ENCODE peak calls at places on chromosome 19, in four cellular contexts. Z is GM12891, P is K562, H is GM12878. T is an unnamed sample.
A peak's percentile ranks its signal among the peaks of the same experiment; 100 is the strongest.

GRCh38 chr19:3275583-3276340 is 51.3 kb downstream of the CELF5 start:
- DNase-seq in H (peak; percentile 23), P (peak; percentile 100), Z (peak; percentile 94), T (peak; percentile 47)

GRCh38 chr19:55353803-55354697 is 469 bp downstream of the COX6B2 start:
- DNase-seq in P (peak; percentile 97), H (no peak), Z (peak; percentile 95), T (no peak)

GRCh38 chr19:11578342-11579142 is 1.1 kb upstream of the ACP5 start:
- DNase-seq in Z (peak; percentile 53), P (peak; percentile 68), H (no peak), T (peak; percentile 45)

GRCh38 chr19:16737909-16738308 is 18.3 kb downstream of the NWD1 start:
- DNase-seq in P (no peak), H (no peak), Z (no peak), T (no peak)

GRCh38 chr19:46493236-46494114 is 2.2 kb downstream of the PNMA8B start:
- DNase-seq in P (no peak), Z (no peak), H (no peak), T (no peak)

GRCh38 chr19:7978196-7978825 is 27.1 kb downstream of the ELAVL1 start:
- DNase-seq in Z (no peak), H (no peak), P (no peak), T (no peak)

GRCh38 chr19:11142528-11143171 is 12.9 kb downstream of the SPC24 start:
- DNase-seq in H (no peak), Z (no peak), P (peak; percentile 81), T (no peak)

GRCh38 chr19:50154529-50154928 is 8.6 kb downstream of the IZUMO2 start:
- DNase-seq in Z (no peak), P (no peak), H (no peak), T (no peak)

GRCh38 chr19:57779220-57779845 is 9.9 kb downstream of the ZNF586 start:
- DNase-seq in H (no peak), P (no peak), Z (no peak), T (no peak)

GRCh38 chr19:19259741-19260140 is 13.4 kb downstream of the TM6SF2 start:
- DNase-seq in Z (peak; percentile 48), P (peak; percentile 84), H (no peak), T (peak; percentile 21)

GRCh38 chr19:1469936-1470863 is 8.8 kb downstream of the C19orf25 start:
- DNase-seq in P (peak; percentile 75), Z (peak; percentile 80), H (no peak), T (no peak)

GRCh38 chr19:7872306-7873204 is 1.6 kb downstream of the PRR36 start:
- DNase-seq in H (no peak), Z (no peak), P (no peak), T (no peak)

GRCh38 chr19:27972291-27973040 is 1240.5 kb downstream of the UQCRFS1 start:
- DNase-seq in H (no peak), P (no peak), Z (no peak), T (no peak)

GRCh38 chr19:18226956-18227780 is 930 bp upstream of the PDE4C start:
- DNase-seq in H (no peak), P (no peak), Z (no peak), T (no peak)

GRCh38 chr19:7227735-7228134 is 66.5 kb downstream of the INSR start:
- DNase-seq in P (no peak), H (no peak), Z (no peak), T (no peak)

GRCh38 chr19:45710731-45711130 is 18.3 kb downstream of the QPCTL start:
- DNase-seq in H (no peak), P (no peak), Z (no peak), T (no peak)

GRCh38 chr19:56603829-56604228 is 8.7 kb downstream of the ZNF71 start:
- DNase-seq in H (no peak), P (no peak), Z (no peak), T (no peak)

GRCh38 chr19:57682226-57682766 is 519 bp downstream of the ZNF551 start:
- DNase-seq in H (no peak), P (no peak), Z (no peak), T (no peak)

GRCh38 chr19:37077615-37077928 is 661 bp upstream of the ZNF420 start:
- DNase-seq in Z (no peak), H (no peak), P (no peak), T (no peak)

GRCh38 chr19:18385675-18386542 is at the start of gene GDF15:
- DNase-seq in H (no peak), P (peak; percentile 97), Z (no peak), T (no peak)

GRCh38 chr19:55436847-55437246 is 6.3 kb downstream of the SHISA7 start:
- DNase-seq in H (no peak), Z (no peak), P (no peak), T (no peak)

GRCh38 chr19:47022140-47022536 is 2.5 kb downstream of the NPAS1 start:
- DNase-seq in H (no peak), P (no peak), Z (no peak), T (no peak)

GRCh38 chr19:53959176-53959757 is 3.5 kb upstream of the CACNG8 start:
- DNase-seq in P (no peak), H (no peak), Z (no peak), T (no peak)

GRCh38 chr19:53960886-53961285 is 1.9 kb upstream of the CACNG8 start:
- DNase-seq in H (no peak), Z (no peak), P (no peak), T (no peak)

GRCh38 chr19:53960187-53960586 is 2.5 kb upstream of the CACNG8 start:
- DNase-seq in P (no peak), H (no peak), Z (no peak), T (no peak)

GRCh38 chr19:53962887-53963435 is at the start of gene CACNG8:
- DNase-seq in H (no peak), Z (no peak), P (peak; percentile 36), T (no peak)

DNA sequence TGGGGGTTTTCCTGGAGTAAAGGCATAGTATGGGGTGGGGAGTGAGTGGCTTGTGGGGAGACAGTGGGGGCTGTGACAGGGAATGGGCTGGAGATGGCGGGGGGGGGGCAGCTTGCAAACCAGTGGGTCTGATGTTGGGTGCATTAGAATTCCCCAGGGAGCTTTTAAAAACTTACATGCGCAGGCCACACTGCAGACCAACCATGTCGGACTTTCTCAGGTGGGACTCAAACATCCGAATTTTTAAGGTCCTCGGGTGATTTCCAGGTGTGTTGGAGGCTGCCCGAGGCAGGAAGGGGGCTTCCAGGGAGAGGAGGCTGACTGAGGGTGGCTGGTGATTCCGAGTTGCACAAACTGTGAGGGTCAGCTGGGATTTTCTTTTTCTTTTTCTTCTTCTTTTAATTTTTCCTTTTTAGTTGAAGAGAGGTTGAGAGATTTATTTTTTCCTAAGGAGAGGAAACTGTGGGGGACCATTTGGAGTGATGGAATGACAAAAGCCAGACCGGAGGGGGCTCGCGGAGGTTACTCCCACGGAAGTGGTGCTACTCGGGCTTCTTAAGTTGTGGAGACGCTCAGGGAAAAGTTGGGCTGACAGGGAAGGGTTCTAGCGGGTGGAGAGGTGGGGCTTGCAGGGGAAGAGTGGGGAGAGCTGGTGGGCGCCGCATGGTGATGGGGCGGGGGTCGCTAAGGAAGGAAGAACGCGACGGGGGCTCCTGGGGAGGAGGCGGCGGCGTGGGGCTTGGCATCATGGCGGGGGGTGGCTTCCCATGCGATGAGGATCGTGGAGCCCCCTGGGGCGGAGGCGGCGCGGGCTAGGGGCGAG is 1.0 kb upstream of the CACNG8 start:
- DNase-seq in Z (no peak), H (no peak), P (no peak), T (no peak)
- TF ChIP-seq SPI1 in Z (no peak), H (no peak), P (no peak), T (no peak)

DNA sequence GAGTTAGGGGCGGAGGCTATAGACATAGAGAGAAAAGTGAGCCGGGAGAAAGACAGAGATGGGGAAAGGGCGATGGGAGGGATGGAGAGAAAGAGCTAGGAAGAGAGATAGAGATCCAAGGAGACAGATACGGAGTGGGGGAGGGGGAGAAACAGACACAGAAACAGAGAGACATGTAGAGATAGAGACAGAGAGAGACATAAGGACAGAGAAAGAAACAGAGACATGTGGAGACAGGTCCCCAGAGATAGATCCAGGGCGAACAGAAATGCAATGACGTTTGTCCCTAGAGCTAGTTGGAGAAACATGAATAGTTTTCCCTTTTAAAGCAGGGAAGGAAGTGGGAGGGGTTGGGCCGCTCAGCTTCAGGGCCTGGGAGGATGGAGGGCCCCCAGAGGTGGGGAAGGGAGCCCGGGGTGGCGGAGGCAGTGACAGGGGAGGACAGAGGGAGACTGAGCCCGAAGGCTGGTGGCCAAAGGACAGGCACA is 4.6 kb downstream of the PPP1R14A start:
- DNase-seq in H (no peak), Z (no peak), P (no peak), T (no peak)
- TF ChIP-seq SPI1 in H (no peak), Z (no peak), P (no peak), T (no peak)

GRCh38 chr19:40959338-40959737 is 31.7 kb upstream of the CYP2B6 start:
- DNase-seq in H (no peak), P (no peak), Z (no peak), T (no peak)

GRCh38 chr19:40960780-40961179 is 30.3 kb upstream of the CYP2B6 start:
- DNase-seq in P (no peak), Z (no peak), H (no peak), T (no peak)

GRCh38 chr19:40960062-40960685 is 30.9 kb upstream of the CYP2B6 start:
- DNase-seq in H (no peak), Z (no peak), P (no peak), T (no peak)

DNA sequence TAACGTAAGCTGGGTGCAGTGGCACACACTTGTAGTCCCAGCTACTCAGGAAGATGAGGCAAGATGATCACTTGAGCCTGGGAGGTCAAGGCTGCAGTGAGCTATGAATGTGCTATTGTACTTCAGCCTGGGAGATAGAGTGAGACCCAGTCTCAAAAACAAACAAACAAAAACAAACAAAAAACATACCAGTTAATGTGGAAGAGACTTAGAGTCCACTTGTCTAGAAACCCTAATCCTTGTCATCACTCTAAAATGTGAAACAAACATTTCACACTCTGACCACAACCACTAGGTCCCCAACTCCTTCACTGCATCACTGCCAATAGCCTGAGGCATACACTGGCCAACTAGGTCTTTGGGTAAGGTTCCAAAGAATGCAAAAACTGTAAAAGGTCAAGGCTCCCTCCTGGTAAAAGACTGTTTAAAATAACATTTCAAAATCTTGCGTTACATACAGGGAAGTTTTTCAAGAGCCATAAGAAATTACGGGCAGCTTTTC is 28.6 kb upstream of the CYP2B6 start:
- DNase-seq in P (no peak), Z (no peak), H (no peak), T (no peak)
- TF ChIP-seq SPI1 in P (no peak), Z (no peak), H (no peak), T (no peak)

GRCh38 chr19:23762548-23762883 is 3.8 kb upstream of the ZNF681 start:
- DNase-seq in Z (no peak), H (no peak), P (no peak), T (no peak)

GRCh38 chr19:23762884-23763711 is 4.4 kb upstream of the ZNF681 start:
- DNase-seq in H (peak; percentile 32), Z (peak; percentile 25), P (peak; percentile 88), T (no peak)

DNA sequence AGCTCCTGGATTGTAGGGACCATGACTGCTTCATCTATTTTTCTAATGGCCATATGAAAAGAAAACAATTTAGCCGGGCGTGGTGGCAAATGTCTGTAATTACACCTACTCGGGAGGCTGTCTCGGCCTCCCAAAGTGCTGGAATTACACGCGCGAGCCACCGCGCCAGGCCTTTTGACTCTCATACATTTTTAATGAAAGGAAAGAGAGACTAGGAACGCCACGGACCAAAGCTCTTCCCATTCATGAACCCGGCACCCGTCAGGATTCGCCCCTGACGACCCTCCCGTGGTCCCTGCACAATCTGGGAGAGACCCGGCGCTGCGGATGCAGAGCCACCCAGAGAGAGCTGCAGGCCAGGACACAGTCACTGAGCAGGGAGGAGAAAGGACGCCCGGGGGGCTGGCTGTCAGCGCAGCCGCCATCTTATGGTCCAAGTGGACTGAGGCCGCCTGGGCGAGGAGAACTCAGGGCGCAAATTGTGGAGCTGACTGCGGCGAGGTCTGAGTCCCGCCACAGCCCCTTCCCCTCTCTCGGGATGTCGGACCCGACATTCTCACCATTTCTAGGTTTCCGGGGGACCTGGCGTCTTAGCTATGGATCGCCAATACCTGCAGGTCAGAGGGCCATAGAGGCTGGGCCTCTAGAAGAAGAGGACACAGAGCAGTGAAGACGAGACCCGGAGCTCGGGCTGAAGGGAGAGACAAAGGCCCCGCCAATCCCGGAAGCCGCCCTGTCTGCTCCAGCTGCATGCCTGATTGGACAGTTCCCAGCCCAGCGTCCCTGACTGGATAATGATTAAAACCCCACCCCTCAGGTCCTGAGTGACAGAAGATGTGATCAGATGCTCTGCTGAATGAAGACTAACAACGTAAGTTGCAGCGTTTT is at the start of gene ZNF681:
- DNase-seq in H (peak; percentile 63), P (peak; percentile 92), Z (peak; percentile 58), T (no peak)
- TF ChIP-seq SPI1 in H (no peak), P (no peak), Z (no peak), T (no peak)

T was measured in HL-60.